ENCODE peak calls at places on chromosomes 13 and 19, in seven cellular contexts. X, Y, Z, I, C, N and D are unnamed samples.

GRCh38 chr19:40523322-40524047 is 53.2 kb upstream of the SHKBP1 start:
- DNase-seq in X (no peak), Y (peak; percentile 77), Z (peak; percentile 95), I (peak; percentile 69), C (no peak), N (peak; percentile 73), D (peak; percentile 57)

GRCh38 chr19:50974702-50975555 is 5.5 kb upstream of the KLK6 start:
- DNase-seq in X (no peak), Y (no peak), Z (peak; percentile 59), I (no peak), C (no peak), N (no peak), D (no peak)

GRCh38 chr13:76473552-76474134 is 412.6 kb downstream of the KCTD12 start:
- DNase-seq in X (peak; percentile 57), Y (peak; percentile 89), Z (peak; percentile 92), I (peak; percentile 68), C (peak; percentile 63), N (peak; percentile 48), D (peak; percentile 79)

GRCh38 chr13:40221460-40222201 is 444.8 kb downstream of the FOXO1 start:
- DNase-seq in X (no peak), Y (no peak), Z (no peak), I (no peak), C (no peak), N (no peak), D (no peak)

GRCh38 chr19:42596391-42597071 is 1.8 kb upstream of the CEACAM8 start:
- DNase-seq in X (peak; percentile 25), Y (peak; percentile 30), Z (peak; percentile 84), I (peak; percentile 37), C (no peak), N (peak; percentile 59), D (peak; percentile 51)

GRCh38 chr19:8004723-8005513 is 523 bp downstream of the ELAVL1 start:
- DNase-seq in X (peak; percentile 2), Y (peak; percentile 53), Z (no peak), I (no peak), C (peak; percentile 44), N (no peak), D (no peak)

GRCh38 chr13:36154567-36155231 is 23.5 kb upstream of the DCLK1 start:
- DNase-seq in X (no peak), Y (peak; percentile 70), Z (peak; percentile 77), I (no peak), C (no peak), N (no peak), D (no peak)

GRCh38 chr19:8585894-8586750 is 8.9 kb upstream of the MYO1F start:
- DNase-seq in X (peak; percentile 54), Y (peak; percentile 72), Z (peak; percentile 97), I (no peak), C (no peak), N (peak; percentile 73), D (peak; percentile 48)

GRCh38 chr13:20001351-20001750 is 42.8 kb downstream of the ZMYM2 start:
- DNase-seq in X (no peak), Y (no peak), Z (no peak), I (no peak), C (no peak), N (no peak), D (no peak)

GRCh38 chr13:20002766-20003165 is 44.2 kb downstream of the ZMYM2 start:
- DNase-seq in X (no peak), Y (no peak), Z (no peak), I (no peak), C (no peak), N (no peak), D (no peak)

GRCh38 chr13:20006206-20006605 is 47.7 kb downstream of the ZMYM2 start:
- DNase-seq in X (no peak), Y (no peak), Z (no peak), I (no peak), C (no peak), N (no peak), D (no peak)
- H3K36me3 ChIP-seq in X (peaks cover 23% of the 10 kb centered on the region), Y (peaks cover 44% of the 10 kb centered on the region), Z (peaks cover 85% of the 10 kb centered on the region), I (no peaks in the 10 kb centered on the region), C (no peaks in the 10 kb centered on the region), N (peaks cover 83% of the 10 kb centered on the region), D (peaks cover 15% of the 10 kb centered on the region)

GRCh38 chr19:56972291-56972914 is 131.9 kb upstream of the PEG3 start:
- DNase-seq in X (no peak), Y (no peak), Z (no peak), I (no peak), C (no peak), N (no peak), D (no peak)

GRCh38 chr19:56966225-56966696 is 125.7 kb upstream of the PEG3 start:
- DNase-seq in X (no peak), Y (no peak), Z (no peak), I (peak; percentile 79), C (peak; percentile 97), N (no peak), D (no peak)

GRCh38 chr19:56966697-56967299 is 126.3 kb upstream of the PEG3 start:
- DNase-seq in X (no peak), Y (no peak), Z (no peak), I (no peak), C (peak; percentile 80), N (no peak), D (no peak)

GRCh38 chr19:56971230-56971629 is 130.7 kb upstream of the PEG3 start:
- DNase-seq in X (no peak), Y (no peak), Z (no peak), I (no peak), C (no peak), N (no peak), D (no peak)

DNA sequence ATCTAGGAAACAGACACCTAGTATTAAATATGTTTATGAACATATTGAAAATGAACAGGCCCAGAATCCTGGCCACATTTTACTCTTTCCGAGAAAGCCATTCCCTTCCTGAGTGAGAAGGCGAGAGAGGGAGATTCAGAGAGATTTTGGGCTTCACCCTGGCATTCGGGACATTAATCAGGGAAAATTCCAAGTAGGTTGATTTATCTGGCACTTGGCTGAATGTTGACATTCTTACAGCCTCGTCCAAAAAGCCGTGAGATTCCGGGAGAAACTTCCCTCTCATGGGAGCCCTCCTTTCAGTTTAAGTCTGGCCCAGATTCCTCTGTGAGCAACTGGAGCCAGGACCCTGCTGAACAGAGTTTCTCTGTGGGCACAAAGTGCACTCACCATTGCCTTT is 129.2 kb upstream of the PEG3 start:
- DNase-seq in X (no peak), Y (no peak), Z (no peak), I (no peak), C (no peak), N (no peak), D (no peak)
- H3K27ac ChIP-seq in X (no peak overlapping the region), Y (no peak overlapping the region), Z (no peak overlapping the region), I (peak overlapping the region; percentile 69), C (peak overlapping the region; percentile 50), N (no peak overlapping the region), D (no peak overlapping the region)

GRCh38 chr19:15299568-15300409 is 32.5 kb downstream of the BRD4 start:
- DNase-seq in X (no peak), Y (no peak), Z (no peak), I (no peak), C (no peak), N (no peak), D (no peak)
- H3K4me1 ChIP-seq in X (peaks cover 78% of the 10 kb centered on the region), Y (peaks cover 67% of the 10 kb centered on the region), Z (peaks cover 17% of the 10 kb centered on the region), I (peaks cover 29% of the 10 kb centered on the region), C (peaks cover 51% of the 10 kb centered on the region), N (peaks cover 97% of the 10 kb centered on the region), D (peaks cover 77% of the 10 kb centered on the region)

GRCh38 chr19:2691951-2692350 is 10.5 kb downstream of the GNG7 start:
- DNase-seq in X (no peak), Y (no peak), Z (no peak), I (no peak), C (no peak), N (no peak), D (no peak)
- H3K36me3 ChIP-seq in X (no peaks in the 10 kb centered on the region), Y (no peaks in the 10 kb centered on the region), Z (no peaks in the 10 kb centered on the region), I (no peaks in the 10 kb centered on the region), C (no peaks in the 10 kb centered on the region), N (no peaks in the 10 kb centered on the region), D (no peaks in the 10 kb centered on the region)

GRCh38 chr13:32663660-32664059 is 77.4 kb downstream of the PDS5B start:
- DNase-seq in X (no peak), Y (no peak), Z (no peak), I (no peak), C (no peak), N (no peak), D (no peak)

GRCh38 chr13:32657309-32657708 is 71.1 kb downstream of the PDS5B start:
- DNase-seq in X (no peak), Y (no peak), Z (no peak), I (no peak), C (no peak), N (no peak), D (no peak)

GRCh38 chr13:32660227-32660626 is 74.0 kb downstream of the PDS5B start:
- DNase-seq in X (no peak), Y (no peak), Z (no peak), I (no peak), C (no peak), N (no peak), D (peak; percentile 74)

GRCh38 chr13:32659736-32660135 is 73.5 kb downstream of the PDS5B start:
- DNase-seq in X (no peak), Y (no peak), Z (no peak), I (no peak), C (no peak), N (no peak), D (no peak)
- H3K27ac ChIP-seq in X (no peak overlapping the region), Y (no peak overlapping the region), Z (no peak overlapping the region), I (no peak overlapping the region), C (no peak overlapping the region), N (no peak overlapping the region), D (no peak overlapping the region)

DNA sequence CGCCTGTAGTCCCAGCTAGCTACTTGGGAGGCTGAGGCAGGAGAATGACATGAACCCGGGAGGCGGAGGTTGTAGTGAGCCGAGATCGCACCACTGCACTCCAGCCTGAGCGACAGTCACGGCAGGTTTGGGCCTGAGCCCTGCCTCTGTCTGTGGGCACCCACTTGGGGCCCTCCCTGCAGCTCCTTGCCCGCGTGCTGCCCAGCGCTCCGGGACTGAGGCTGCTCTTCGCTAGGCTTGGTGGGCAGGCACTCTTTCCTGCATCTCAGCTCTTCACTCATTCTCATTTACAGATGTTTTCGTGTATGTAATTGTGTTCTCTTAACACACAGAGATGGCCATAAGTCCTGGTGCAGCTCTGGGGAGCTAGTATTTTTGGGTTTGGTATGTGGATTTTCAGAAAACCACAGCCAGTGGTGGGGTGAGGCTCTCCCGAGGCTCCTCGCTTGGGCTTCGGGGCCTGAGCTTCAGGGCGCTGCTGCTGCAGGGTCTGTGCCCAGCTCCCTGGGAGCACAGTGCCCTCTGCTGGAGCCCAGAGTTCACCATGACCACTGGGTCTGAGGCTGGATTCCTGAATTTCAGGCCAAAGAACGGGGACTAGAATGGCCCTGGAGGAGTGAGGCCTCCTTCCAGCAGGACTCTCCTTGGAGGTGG is 15.2 kb downstream of the UPF1 start:
- DNase-seq in X (peak; percentile 54), Y (peak; percentile 84), Z (peak; percentile 93), I (peak; percentile 82), C (peak; percentile 84), N (peak; percentile 85), D (peak; percentile 81)
- H3K4me1 ChIP-seq in X (peaks cover 40% of the 10 kb centered on the region), Y (peaks cover 4% of the 10 kb centered on the region), Z (peaks cover 5% of the 10 kb centered on the region), I (peaks cover 33% of the 10 kb centered on the region), C (peaks cover 48% of the 10 kb centered on the region), N (peaks cover 81% of the 10 kb centered on the region), D (peaks cover 6% of the 10 kb centered on the region)

DNA sequence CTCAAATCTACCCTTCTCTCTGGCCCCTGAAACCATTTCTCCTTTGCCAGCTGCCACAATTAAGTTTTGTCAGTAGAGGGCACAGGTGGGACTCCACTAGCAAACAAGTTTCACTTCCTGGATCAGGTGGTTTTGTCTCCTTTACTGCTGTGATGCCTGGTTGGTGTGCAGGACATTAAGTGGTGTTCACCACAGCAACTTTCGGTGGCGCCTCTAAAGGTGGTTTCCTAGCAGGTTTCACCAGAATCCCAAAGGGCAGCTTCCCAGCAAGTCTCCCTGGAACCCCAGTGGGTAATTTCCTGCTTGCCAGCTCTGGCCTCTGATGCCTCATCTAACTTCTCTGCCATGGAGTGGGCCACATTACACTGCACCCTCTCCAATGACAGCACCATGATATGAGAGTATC is 16.6 kb downstream of the MED4 start:
- DNase-seq in X (no peak), Y (no peak), Z (peak; percentile 51), I (no peak), C (no peak), N (no peak), D (no peak)
- H3K36me3 ChIP-seq in X (peaks cover 50% of the 10 kb centered on the region), Y (peaks cover 72% of the 10 kb centered on the region), Z (peaks cover 94% of the 10 kb centered on the region), I (no peaks in the 10 kb centered on the region), C (no peaks in the 10 kb centered on the region), N (peaks cover 99% of the 10 kb centered on the region), D (peaks cover 7% of the 10 kb centered on the region)